ENCODE peak calls at places on chromosomes 6 and 20, in seven cellular contexts. Q is suprapubic skin, K is thoracic aorta, X is stomach, A is adrenal gland, H is HepG2, O is GM23338. F is an unnamed sample.
A peak's percentile ranks its signal among the peaks of the same experiment; 100 is the strongest.

GRCh38 chr6:27392623-27393022 is 4.1 kb downstream of the ZNF391 start:
- DNase-seq in Q (no peak), H (no peak), O (no peak), A (no peak), K (no peak), X (no peak), F (no peak)

GRCh38 chr6:126721581-126722145 is 381.7 kb downstream of the CENPW start:
- DNase-seq in A (no peak), O (no peak), H (no peak), K (no peak), Q (no peak), X (no peak), F (peak; percentile 59)

GRCh38 chr6:148869589-148869988 is 122.8 kb downstream of the UST start:
- DNase-seq in H (no peak), X (no peak), K (no peak), O (no peak), Q (no peak), A (peak; percentile 61), F (peak; percentile 88)

GRCh38 chr6:130362128-130362527 is 3.7 kb upstream of the TMEM200A start:
- DNase-seq in Q (no peak), K (no peak), O (peak; percentile 68), H (peak; percentile 25), A (no peak), X (no peak), F (peak; percentile 13)

GRCh38 chr6:44217332-44218143 is 812 bp downstream of the MYMX start:
- DNase-seq in O (peak; percentile 56), Q (no peak), K (no peak), A (peak; percentile 73), X (peak; percentile 80), H (no peak), F (no peak)

GRCh38 chr6:75446278-75446880 is 47.2 kb downstream of the FILIP1 start:
- DNase-seq in H (no peak), A (no peak), O (no peak), K (no peak), X (no peak), Q (no peak), F (no peak)

GRCh38 chr20:62737971-62738881 is 29.6 kb downstream of the NTSR1 start:
- DNase-seq in Q (peak; percentile 75), H (no peak), X (no peak), A (no peak), O (no peak), K (no peak), F (no peak)

GRCh38 chr20:44056010-44056698 is 130.8 kb downstream of the JPH2 start:
- DNase-seq in H (peak; percentile 61), A (peak; percentile 51), Q (peak; percentile 49), X (peak; percentile 29), K (no peak), O (peak; percentile 77), F (peak; percentile 41)

GRCh38 chr6:68343901-68344300 is 291.2 kb upstream of the ADGRB3 start:
- DNase-seq in K (no peak), X (no peak), O (peak; percentile 91), Q (no peak), H (peak; percentile 26), A (no peak), F (peak; percentile 51)
- TF ChIP-seq CTCF in K (no peak), X (no peak), O (peak; percentile 86), Q (no peak), H (peak; percentile 37), A (no peak), F (peak; percentile 14)

GRCh38 chr6:71468038-71468437 is 179.4 kb downstream of the OGFRL1 start:
- DNase-seq in O (no peak), Q (no peak), X (no peak), A (no peak), H (no peak), K (no peak), F (no peak)
- H3K27ac ChIP-seq in O (no peak overlapping the region), Q (no peak overlapping the region), X (no peak overlapping the region), A (no peak overlapping the region), H (no peak overlapping the region), K (peak overlapping the region; percentile 77), F (no peak overlapping the region)

GRCh38 chr6:134676307-134677281 is 273.3 kb downstream of the ALDH8A1 start:
- DNase-seq in A (no peak), H (no peak), X (peak; percentile 49), O (no peak), K (no peak), Q (no peak), F (no peak)
- TF ChIP-seq CTCF in A (no peak), H (no peak), X (no peak), O (no peak), K (no peak), Q (no peak), F (no peak)

GRCh38 chr6:39214120-39214813 is 15.0 kb downstream of the KCNK5 start:
- DNase-seq in A (no peak), H (no peak), K (no peak), X (no peak), O (no peak), Q (no peak), F (no peak)

GRCh38 chr6:39214846-39215639 is 14.2 kb downstream of the KCNK5 start:
- DNase-seq in H (no peak), A (no peak), K (no peak), O (no peak), X (peak; percentile 79), Q (no peak), F (no peak)

GRCh38 chr6:39215640-39216158 is 13.6 kb downstream of the KCNK5 start:
- DNase-seq in X (no peak), H (no peak), O (no peak), K (no peak), A (no peak), Q (no peak), F (no peak)

GRCh38 chr6:39211183-39211582 is 18.1 kb downstream of the KCNK5 start:
- DNase-seq in K (no peak), X (no peak), A (no peak), H (no peak), Q (no peak), O (no peak), F (no peak)

GRCh38 chr6:39213195-39213920 is 15.9 kb downstream of the KCNK5 start:
- DNase-seq in X (no peak), K (no peak), A (no peak), O (no peak), H (no peak), Q (no peak), F (no peak)
- H3K27ac ChIP-seq in X (peak overlapping the region; percentile 56), K (no peak overlapping the region), A (no peak overlapping the region), O (no peak overlapping the region), H (no peak overlapping the region), Q (no peak overlapping the region), F (no peak overlapping the region)

GRCh38 chr20:58665606-58666005 is 14.5 kb downstream of the STX16 start:
- DNase-seq in K (no peak), Q (no peak), H (no peak), A (peak; percentile 79), X (no peak), O (no peak), F (no peak)
- TF ChIP-seq CTCF in K (no peak), Q (no peak), H (no peak), A (no peak), X (no peak), O (no peak), F (no peak)

DNA sequence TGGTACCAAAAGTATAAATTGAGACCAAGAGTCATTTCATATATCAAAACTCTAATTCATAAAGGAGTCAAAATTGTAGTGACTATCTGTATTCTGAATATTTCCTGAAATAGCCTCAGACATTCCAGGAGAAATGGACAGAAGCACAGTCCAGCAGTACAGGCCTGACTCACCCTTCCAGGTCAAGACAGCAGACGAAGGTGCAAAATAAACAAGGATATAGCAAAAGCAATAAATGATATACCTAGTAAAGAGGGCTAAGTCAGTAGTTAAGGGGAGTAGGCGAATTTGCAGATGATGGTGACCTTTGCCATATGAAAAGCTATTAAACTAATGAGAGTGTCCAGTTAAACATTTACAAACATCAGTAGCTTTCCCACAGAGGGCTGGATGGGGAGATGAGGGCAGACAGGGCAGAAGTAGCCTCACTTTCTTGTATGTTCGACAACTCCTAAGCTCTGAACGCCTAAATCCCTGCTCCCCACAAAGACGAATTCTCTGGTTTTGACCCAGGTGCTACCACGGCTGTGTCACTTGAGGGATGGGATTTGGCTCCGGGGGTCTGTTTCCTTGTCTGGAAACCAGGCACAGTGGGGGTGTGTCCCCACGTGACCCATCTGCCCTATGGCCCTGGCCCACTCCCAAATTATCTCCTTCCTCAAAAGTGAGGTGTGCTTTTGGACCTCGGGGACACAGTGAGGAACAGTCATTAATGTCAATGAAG is 3.6 kb upstream of the SLC52A3 start:
- DNase-seq in H (no peak), X (no peak), Q (no peak), A (peak; percentile 34), O (no peak), K (no peak), F (no peak)
- H3K27ac ChIP-seq in H (no peak overlapping the region), X (no peak overlapping the region), Q (no peak overlapping the region), A (no peak overlapping the region), O (no peak overlapping the region), K (no peak overlapping the region), F (no peak overlapping the region)

GRCh38 chr20:63750807-63751470 is 11.4 kb downstream of the SLC2A4RG start:
- DNase-seq in X (no peak), H (no peak), O (peak; percentile 57), A (no peak), K (no peak), Q (peak; percentile 80), F (no peak)

GRCh38 chr20:63754008-63754407 is 14.4 kb downstream of the SLC2A4RG start:
- DNase-seq in O (peak; percentile 33), Q (no peak), A (no peak), H (no peak), X (no peak), K (no peak), F (no peak)

GRCh38 chr20:63751471-63752271 is 12.1 kb downstream of the SLC2A4RG start:
- DNase-seq in K (no peak), A (no peak), O (peak; percentile 61), H (no peak), X (no peak), Q (no peak), F (no peak)

GRCh38 chr20:63753381-63753780 is 13.8 kb downstream of the SLC2A4RG start:
- DNase-seq in A (no peak), X (no peak), Q (no peak), K (no peak), O (no peak), H (no peak), F (no peak)

DNA sequence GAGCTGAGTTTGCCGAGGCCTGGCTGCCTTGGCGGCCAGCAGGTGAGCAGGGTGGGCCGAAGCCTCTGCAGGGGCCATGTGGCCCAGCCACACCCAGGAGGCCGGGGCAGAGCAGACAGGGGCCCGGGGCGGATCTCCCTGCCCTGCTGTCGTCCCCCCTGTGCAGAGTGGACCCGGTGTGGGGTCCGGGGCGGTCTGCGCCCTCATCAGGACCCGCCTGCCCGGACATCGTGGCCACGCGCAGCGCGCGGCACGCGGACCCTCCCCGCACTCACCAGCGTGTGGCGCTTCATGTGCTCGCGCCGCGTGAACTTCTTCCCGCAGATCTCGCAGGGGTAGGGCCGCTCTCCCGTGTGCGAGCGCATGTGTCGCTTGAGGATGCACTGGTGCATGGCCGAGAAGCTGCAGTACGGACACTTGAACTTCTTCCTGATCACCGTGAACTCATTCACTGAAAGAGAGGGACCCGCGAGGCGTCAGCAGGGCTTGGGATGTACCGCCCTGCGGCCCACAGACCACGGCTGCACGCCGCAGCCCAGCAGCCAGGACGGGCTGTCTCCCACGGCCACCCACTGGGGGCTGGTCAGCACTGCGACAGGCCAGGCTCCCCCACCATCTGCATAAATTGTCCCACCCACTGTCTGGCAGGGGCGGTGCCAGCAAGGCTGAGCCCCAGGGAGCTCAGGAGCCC is 13.0 kb downstream of the SLC2A4RG start:
- DNase-seq in K (no peak), Q (no peak), A (no peak), H (no peak), X (no peak), O (peak; percentile 62), F (no peak)
- TF ChIP-seq CTCF in K (no peak), Q (no peak), A (no peak), H (peak; percentile 18), X (no peak), O (peak; percentile 28), F (no peak)

GRCh38 chr20:50543326-50543725 is 33.1 kb downstream of the PTPN1 start:
- DNase-seq in K (no peak), O (no peak), Q (no peak), A (no peak), H (no peak), X (no peak), F (no peak)
- H3K27ac ChIP-seq in K (peak overlapping the region; percentile 93), O (no peak overlapping the region), Q (no peak overlapping the region), A (no peak overlapping the region), H (no peak overlapping the region), X (no peak overlapping the region), F (no peak overlapping the region)